ENCODE peak calls at places on chromosomes 7 and 10, in six cellular contexts. U is Caki2, C is SK-N-SH, J is A172, I is left cardiac atrium, A is kidney epithelial cell. L is an unnamed sample.

GRCh38 chr7:29593458-29593857 is 29.8 kb downstream of the PRR15 start:
- DNase-seq in A (no peak), I (no peak), J (no peak), U (no peak), C (no peak), L (no peak)

GRCh38 chr10:96672491-96673175 is 47.7 kb downstream of the PIK3AP1 start:
- DNase-seq in I (no peak), C (no peak), A (no peak), U (no peak), J (no peak), L (no peak)

GRCh38 chr10:44977287-44978212 is 1.1 kb downstream of the DEPP1 start:
- DNase-seq in C (no peak), J (no peak), U (no peak), I (no peak), A (no peak), L (peak)

GRCh38 chr7:91866599-91867148 is 13.8 kb downstream of the MTERF1 start:
- DNase-seq in C (no peak), I (no peak), U (no peak), J (no peak), A (no peak), L (no peak)

GRCh38 chr10:71193516-71193915 is 18.9 kb upstream of the UNC5B start:
- DNase-seq in U (no peak), J (no peak), C (no peak), A (no peak), I (no peak), L (no peak)

GRCh38 chr7:101494602-101495329 is 132.1 kb downstream of the COL26A1 start:
- DNase-seq in A (no peak), J (no peak), C (no peak), U (no peak), I (no peak), L (no peak)

GRCh38 chr7:151087247-151088018 is 1.2 kb downstream of the AGAP3 start:
- DNase-seq in J (no peak), U (peak), A (no peak), C (peak), I (peak), L (peak)

GRCh38 chr10:110214380-110214826 is 7.0 kb downstream of the MXI1 start:
- DNase-seq in J (no peak), I (no peak), U (no peak), C (no peak), A (no peak), L (no peak)

GRCh38 chr7:129859188-129859587 is 93.6 kb downstream of the UBE2H start:
- DNase-seq in C (no peak), A (no peak), U (no peak), I (no peak), J (no peak), L (no peak)